ENCODE peak calls at places on chromosomes 7 and 10, in seven cellular contexts. One of them, this sample, is unnamed. For H3K27me3, the result is how much of the 10 kb centered on the place peaks cover.

GRCh38 chr10:28393956-28394568 is 91.2 kb upstream of the MPP7 start:
- DNase-seq in stomach: peak
- DNase-seq in mammary epithelial cell: peak
- DNase-seq in psoas muscle: peak
- DNase-seq in neuronal stem cell: peak
- DNase-seq in PC-9: peak
- DNase-seq in CD8-positive, alpha-beta T cell: peak
- DNase-seq in this sample: peak

GRCh38 chr10:100072514-100072913 is 9.2 kb downstream of the CPN1 start:
- DNase-seq in stomach: no peak
- DNase-seq in mammary epithelial cell: no peak
- DNase-seq in psoas muscle: no peak
- DNase-seq in neuronal stem cell: no peak
- DNase-seq in PC-9: no peak
- DNase-seq in CD8-positive, alpha-beta T cell: no peak
- DNase-seq in this sample: no peak

GRCh38 chr7:139915864-139916716 is 87.0 kb downstream of the TBXAS1 start:
- DNase-seq in stomach: peak
- DNase-seq in mammary epithelial cell: peak
- DNase-seq in psoas muscle: peak
- DNase-seq in neuronal stem cell: no peak
- DNase-seq in PC-9: peak
- DNase-seq in CD8-positive, alpha-beta T cell: no peak
- DNase-seq in this sample: peak

GRCh38 chr7:1080251-1080917 is 7.5 kb upstream of the GPER1 start:
- DNase-seq in stomach: no peak
- DNase-seq in mammary epithelial cell: no peak
- DNase-seq in psoas muscle: no peak
- DNase-seq in neuronal stem cell: no peak
- DNase-seq in PC-9: no peak
- DNase-seq in CD8-positive, alpha-beta T cell: no peak
- DNase-seq in this sample: no peak

GRCh38 chr7:135940077-135941075 is 36.8 kb downstream of the MTPN start:
- DNase-seq in stomach: no peak
- DNase-seq in mammary epithelial cell: no peak
- DNase-seq in psoas muscle: no peak
- DNase-seq in neuronal stem cell: no peak
- DNase-seq in PC-9: no peak
- DNase-seq in CD8-positive, alpha-beta T cell: no peak
- DNase-seq in this sample: no peak

GRCh38 chr10:91798736-91799579 is 732 bp downstream of the TNKS2 start:
- DNase-seq in stomach: peak
- DNase-seq in mammary epithelial cell: peak
- DNase-seq in psoas muscle: peak
- DNase-seq in neuronal stem cell: no peak
- DNase-seq in PC-9: peak
- DNase-seq in CD8-positive, alpha-beta T cell: peak
- DNase-seq in this sample: no peak

GRCh38 chr7:1758417-1758858 is 88.4 kb downstream of the ELFN1 start:
- DNase-seq in stomach: no peak
- DNase-seq in mammary epithelial cell: peak
- DNase-seq in psoas muscle: peak
- DNase-seq in neuronal stem cell: peak
- DNase-seq in PC-9: peak
- DNase-seq in CD8-positive, alpha-beta T cell: peak
- DNase-seq in this sample: peak

GRCh38 chr10:116891208-116891607 is 41.9 kb downstream of the ENO4 start:
- DNase-seq in stomach: no peak
- DNase-seq in mammary epithelial cell: peak
- DNase-seq in psoas muscle: no peak
- DNase-seq in neuronal stem cell: no peak
- DNase-seq in PC-9: no peak
- DNase-seq in CD8-positive, alpha-beta T cell: no peak
- DNase-seq in this sample: peak

GRCh38 chr10:53843691-53844362 is 957.2 kb downstream of the PCDH15 start:
- DNase-seq in stomach: no peak
- DNase-seq in mammary epithelial cell: peak
- DNase-seq in psoas muscle: no peak
- DNase-seq in neuronal stem cell: no peak
- DNase-seq in PC-9: peak
- DNase-seq in CD8-positive, alpha-beta T cell: no peak
- DNase-seq in this sample: no peak

GRCh38 chr7:127647636-127648035 is 4.4 kb upstream of the SND1 start:
- DNase-seq in stomach: no peak
- DNase-seq in mammary epithelial cell: no peak
- DNase-seq in psoas muscle: no peak
- DNase-seq in neuronal stem cell: no peak
- DNase-seq in PC-9: no peak
- DNase-seq in CD8-positive, alpha-beta T cell: no peak
- DNase-seq in this sample: no peak

GRCh38 chr7:71408276-71408675 is 276.3 kb downstream of the GALNT17 start:
- DNase-seq in stomach: no peak
- DNase-seq in mammary epithelial cell: no peak
- DNase-seq in psoas muscle: no peak
- DNase-seq in neuronal stem cell: no peak
- DNase-seq in PC-9: no peak
- DNase-seq in CD8-positive, alpha-beta T cell: no peak
- DNase-seq in this sample: no peak

DNA sequence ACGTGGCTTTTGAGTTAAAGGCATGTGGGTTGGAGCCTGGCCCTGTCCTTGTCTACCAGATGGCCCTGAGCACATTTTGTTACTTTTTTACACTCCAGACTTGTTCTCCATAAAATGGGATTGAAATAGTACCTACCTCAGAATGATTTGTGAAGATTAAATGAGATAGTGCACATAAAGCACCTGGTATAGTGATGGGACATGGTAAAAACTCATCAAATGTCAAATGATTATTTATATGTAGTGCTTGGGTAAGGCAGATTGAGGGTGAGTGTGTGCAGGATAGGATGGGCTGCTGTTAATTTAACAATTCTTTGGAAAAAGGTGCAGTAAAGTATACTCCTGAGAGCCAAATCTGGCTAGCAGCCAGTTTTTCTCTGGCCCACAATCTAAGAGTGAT is 168.4 kb downstream of the KIF20B start:
- DNase-seq in stomach: no peak
- DNase-seq in mammary epithelial cell: no peak
- DNase-seq in psoas muscle: no peak
- DNase-seq in neuronal stem cell: no peak
- DNase-seq in PC-9: no peak
- DNase-seq in CD8-positive, alpha-beta T cell: no peak
- DNase-seq in this sample: no peak
- H3K27me3 ChIP-seq in stomach: under half
- H3K27me3 ChIP-seq in mammary epithelial cell: under half
- H3K27me3 ChIP-seq in psoas muscle: under half
- H3K27me3 ChIP-seq in neuronal stem cell: under half
- H3K27me3 ChIP-seq in PC-9: under half
- H3K27me3 ChIP-seq in CD8-positive, alpha-beta T cell: under half
- H3K27me3 ChIP-seq in this sample: under half

DNA sequence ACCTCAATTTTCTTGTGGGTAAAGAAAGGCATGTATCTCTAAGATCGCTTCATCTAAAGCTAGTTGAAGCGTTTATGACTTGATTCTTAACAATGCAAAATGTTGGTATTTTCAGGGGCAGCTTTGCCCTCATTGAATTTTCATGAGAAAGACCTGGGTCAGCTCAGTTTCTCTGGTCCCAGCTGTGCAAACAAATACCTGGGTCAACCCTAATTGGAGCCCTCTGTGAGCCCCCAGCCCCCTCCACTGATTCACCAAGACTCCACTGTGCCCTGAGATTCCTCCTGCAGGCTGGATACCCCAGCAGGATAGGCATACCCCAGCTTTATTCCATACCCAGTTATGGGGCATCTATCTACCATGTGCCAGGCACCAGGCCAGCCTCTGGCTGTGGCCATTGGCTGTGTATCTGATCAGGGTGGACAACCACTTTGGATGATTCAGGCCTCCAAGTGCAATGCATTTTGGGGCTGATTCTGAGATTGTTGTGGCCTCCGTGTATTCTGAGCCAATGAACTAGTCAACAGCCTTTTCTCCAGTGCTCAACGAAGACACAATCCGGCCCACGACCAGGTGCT is 201.9 kb downstream of the MYOF start:
- DNase-seq in stomach: no peak
- DNase-seq in mammary epithelial cell: no peak
- DNase-seq in psoas muscle: no peak
- DNase-seq in neuronal stem cell: no peak
- DNase-seq in PC-9: no peak
- DNase-seq in CD8-positive, alpha-beta T cell: no peak
- DNase-seq in this sample: no peak
- H3K27ac ChIP-seq in stomach: no peak
- H3K27ac ChIP-seq in mammary epithelial cell: no peak
- H3K27ac ChIP-seq in psoas muscle: no peak
- H3K27ac ChIP-seq in neuronal stem cell: no peak
- H3K27ac ChIP-seq in PC-9: no peak
- H3K27ac ChIP-seq in CD8-positive, alpha-beta T cell: no peak
- H3K27ac ChIP-seq in this sample: no peak

GRCh38 chr10:71392791-71393781 is 3.6 kb upstream of the CDH23 start:
- DNase-seq in stomach: no peak
- DNase-seq in mammary epithelial cell: no peak
- DNase-seq in psoas muscle: no peak
- DNase-seq in neuronal stem cell: no peak
- DNase-seq in PC-9: no peak
- DNase-seq in CD8-positive, alpha-beta T cell: no peak
- DNase-seq in this sample: no peak
- H3K27me3 ChIP-seq in stomach: under half
- H3K27me3 ChIP-seq in mammary epithelial cell: under half
- H3K27me3 ChIP-seq in psoas muscle: under half
- H3K27me3 ChIP-seq in neuronal stem cell: under half
- H3K27me3 ChIP-seq in PC-9: under half
- H3K27me3 ChIP-seq in CD8-positive, alpha-beta T cell: under half
- H3K27me3 ChIP-seq in this sample: under half

GRCh38 chr7:142796501-142797341 is 26.0 kb downstream of the PRSS2 start:
- DNase-seq in stomach: no peak
- DNase-seq in mammary epithelial cell: no peak
- DNase-seq in psoas muscle: no peak
- DNase-seq in neuronal stem cell: no peak
- DNase-seq in PC-9: peak
- DNase-seq in CD8-positive, alpha-beta T cell: no peak
- DNase-seq in this sample: no peak

GRCh38 chr7:142798451-142799438 is 28.0 kb downstream of the PRSS2 start:
- DNase-seq in stomach: no peak
- DNase-seq in mammary epithelial cell: no peak
- DNase-seq in psoas muscle: no peak
- DNase-seq in neuronal stem cell: no peak
- DNase-seq in PC-9: no peak
- DNase-seq in CD8-positive, alpha-beta T cell: peak
- DNase-seq in this sample: no peak

GRCh38 chr7:142797342-142797798 is 26.6 kb downstream of the PRSS2 start:
- DNase-seq in stomach: no peak
- DNase-seq in mammary epithelial cell: no peak
- DNase-seq in psoas muscle: no peak
- DNase-seq in neuronal stem cell: no peak
- DNase-seq in PC-9: peak
- DNase-seq in CD8-positive, alpha-beta T cell: peak
- DNase-seq in this sample: no peak

GRCh38 chr7:142799483-142799882 is 28.7 kb downstream of the PRSS2 start:
- DNase-seq in stomach: no peak
- DNase-seq in mammary epithelial cell: no peak
- DNase-seq in psoas muscle: no peak
- DNase-seq in neuronal stem cell: no peak
- DNase-seq in PC-9: no peak
- DNase-seq in CD8-positive, alpha-beta T cell: no peak
- DNase-seq in this sample: no peak

GRCh38 chr7:142797799-142798377 is 27.1 kb downstream of the PRSS2 start:
- DNase-seq in stomach: no peak
- DNase-seq in mammary epithelial cell: no peak
- DNase-seq in psoas muscle: no peak
- DNase-seq in neuronal stem cell: no peak
- DNase-seq in PC-9: no peak
- DNase-seq in CD8-positive, alpha-beta T cell: no peak
- DNase-seq in this sample: no peak
- H3K27ac ChIP-seq in stomach: peak
- H3K27ac ChIP-seq in mammary epithelial cell: no peak
- H3K27ac ChIP-seq in psoas muscle: no peak
- H3K27ac ChIP-seq in neuronal stem cell: no peak
- H3K27ac ChIP-seq in PC-9: peak
- H3K27ac ChIP-seq in CD8-positive, alpha-beta T cell: peak
- H3K27ac ChIP-seq in this sample: no peak

GRCh38 chr10:119466076-119466475 is 76.4 kb downstream of the RGS10 start:
- DNase-seq in stomach: no peak
- DNase-seq in mammary epithelial cell: no peak
- DNase-seq in psoas muscle: no peak
- DNase-seq in neuronal stem cell: no peak
- DNase-seq in PC-9: no peak
- DNase-seq in CD8-positive, alpha-beta T cell: no peak
- DNase-seq in this sample: no peak
- H3K27me3 ChIP-seq in stomach: under half
- H3K27me3 ChIP-seq in mammary epithelial cell: under half
- H3K27me3 ChIP-seq in psoas muscle: under half
- H3K27me3 ChIP-seq in neuronal stem cell: under half
- H3K27me3 ChIP-seq in PC-9: under half
- H3K27me3 ChIP-seq in CD8-positive, alpha-beta T cell: under half
- H3K27me3 ChIP-seq in this sample: under half

DNA sequence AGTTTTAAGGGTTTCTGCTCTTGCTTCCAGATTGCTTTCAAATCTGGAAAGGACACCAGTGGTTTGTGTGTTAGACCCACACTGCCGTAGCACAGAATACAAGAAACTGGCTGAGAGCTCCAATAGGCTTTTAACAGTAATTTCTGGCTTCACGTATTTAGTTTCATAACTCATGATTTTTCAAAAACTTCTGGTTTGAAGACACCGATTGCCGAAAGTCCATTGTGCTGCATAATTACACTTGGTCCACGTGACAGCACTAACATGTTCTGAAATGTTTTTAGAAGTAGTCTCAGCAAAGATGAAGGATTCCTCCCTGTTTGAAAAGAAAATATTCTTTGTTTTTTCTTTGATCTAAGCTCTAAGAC is 3.8 kb downstream of the EGFR start:
- DNase-seq in stomach: no peak
- DNase-seq in mammary epithelial cell: no peak
- DNase-seq in psoas muscle: no peak
- DNase-seq in neuronal stem cell: no peak
- DNase-seq in PC-9: no peak
- DNase-seq in CD8-positive, alpha-beta T cell: no peak
- DNase-seq in this sample: no peak
- H3K27ac ChIP-seq in stomach: peak
- H3K27ac ChIP-seq in mammary epithelial cell: peak
- H3K27ac ChIP-seq in psoas muscle: peak
- H3K27ac ChIP-seq in neuronal stem cell: no peak
- H3K27ac ChIP-seq in PC-9: peak
- H3K27ac ChIP-seq in CD8-positive, alpha-beta T cell: no peak
- H3K27ac ChIP-seq in this sample: peak

DNA sequence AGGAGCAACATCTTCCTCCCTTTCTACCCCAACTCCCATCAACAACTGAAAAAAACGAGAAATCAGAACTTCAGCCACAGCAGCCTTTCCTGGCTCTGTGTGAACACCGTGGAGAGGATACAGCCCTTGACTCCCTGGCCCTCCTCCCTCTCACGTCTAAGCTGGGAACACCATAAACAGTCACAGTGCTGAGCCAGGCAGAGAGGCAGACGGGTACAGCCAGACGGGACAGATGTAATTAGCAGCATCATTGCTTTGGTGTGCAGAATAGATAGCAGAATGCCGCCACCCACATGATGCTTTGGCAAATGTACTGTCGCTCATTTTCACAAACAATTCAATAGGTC is 63.5 kb downstream of the RGS10 start:
- DNase-seq in stomach: no peak
- DNase-seq in mammary epithelial cell: no peak
- DNase-seq in psoas muscle: no peak
- DNase-seq in neuronal stem cell: no peak
- DNase-seq in PC-9: no peak
- DNase-seq in CD8-positive, alpha-beta T cell: no peak
- DNase-seq in this sample: no peak
- H3K27me3 ChIP-seq in stomach: under half
- H3K27me3 ChIP-seq in mammary epithelial cell: under half
- H3K27me3 ChIP-seq in psoas muscle: under half
- H3K27me3 ChIP-seq in neuronal stem cell: under half
- H3K27me3 ChIP-seq in PC-9: under half
- H3K27me3 ChIP-seq in CD8-positive, alpha-beta T cell: under half
- H3K27me3 ChIP-seq in this sample: under half

This sample was measured in aorta.